ENCODE peak calls at places on chromosomes 12 and 14, in six cellular contexts. Q, J, I, C, H and X are unnamed samples.
A peak's percentile ranks its signal among the peaks of the same experiment; 100 is the strongest.

GRCh38 chr12:88893801-88894200 is 313.5 kb upstream of the KITLG start:
- DNase-seq in Q (no peak), J (no peak), I (no peak), C (no peak), H (no peak), X (no peak)

GRCh38 chr14:32950584-32950983 is 11.9 kb downstream of the NPAS3 start:
- DNase-seq in Q (no peak), J (peak; percentile 6), I (no peak), C (no peak), H (no peak), X (no peak)

GRCh38 chr12:49309361-49309760 is 13.7 kb upstream of the TROAP start:
- DNase-seq in Q (peak; percentile 42), J (no peak), I (no peak), C (peak; percentile 50), H (no peak), X (no peak)

GRCh38 chr12:54005853-54006699 is 2.7 kb upstream of the HOXC8 start:
- DNase-seq in Q (peak; percentile 91), J (peak; percentile 95), I (peak; percentile 93), C (peak; percentile 91), H (peak; percentile 89), X (peak; percentile 88)

GRCh38 chr12:9331218-9331626 is 123.0 kb upstream of the PZP start:
- DNase-seq in Q (no peak), J (peak; percentile 82), I (peak; percentile 78), C (peak; percentile 60), H (peak; percentile 72), X (peak; percentile 76)

GRCh38 chr14:34693228-34693939 is 21.0 kb downstream of the CFL2 start:
- DNase-seq in Q (no peak), J (peak; percentile 91), I (peak; percentile 51), C (peak; percentile 68), H (peak; percentile 57), X (peak; percentile 64)

GRCh38 chr14:92589213-92589852 is 75.8 kb downstream of the RIN3 start:
- DNase-seq in Q (peak; percentile 56), J (peak; percentile 42), I (no peak), C (peak; percentile 18), H (no peak), X (no peak)

GRCh38 chr14:83208346-83208745 is 1674.7 kb upstream of the SEL1L start:
- DNase-seq in Q (no peak), J (no peak), I (no peak), C (no peak), H (no peak), X (no peak)

GRCh38 chr12:110744176-110744575 is 1.5 kb upstream of the PPP1CC start:
- DNase-seq in Q (peak; percentile 72), J (no peak), I (no peak), C (no peak), H (no peak), X (no peak)

GRCh38 chr12:110743571-110744093 is 941 bp upstream of the PPP1CC start:
- DNase-seq in Q (peak; percentile 79), J (peak; percentile 53), I (no peak), C (peak; percentile 49), H (peak; percentile 62), X (peak; percentile 64)

GRCh38 chr12:110741795-110742717 is 635 bp downstream of the PPP1CC start:
- DNase-seq in Q (peak; percentile 75), J (peak; percentile 40), I (peak; percentile 28), C (peak; percentile 69), H (peak; percentile 31), X (peak; percentile 39)

GRCh38 chr12:110741371-110741770 is 1.3 kb downstream of the PPP1CC start:
- DNase-seq in Q (no peak), J (no peak), I (no peak), C (peak; percentile 28), H (no peak), X (no peak)

DNA sequence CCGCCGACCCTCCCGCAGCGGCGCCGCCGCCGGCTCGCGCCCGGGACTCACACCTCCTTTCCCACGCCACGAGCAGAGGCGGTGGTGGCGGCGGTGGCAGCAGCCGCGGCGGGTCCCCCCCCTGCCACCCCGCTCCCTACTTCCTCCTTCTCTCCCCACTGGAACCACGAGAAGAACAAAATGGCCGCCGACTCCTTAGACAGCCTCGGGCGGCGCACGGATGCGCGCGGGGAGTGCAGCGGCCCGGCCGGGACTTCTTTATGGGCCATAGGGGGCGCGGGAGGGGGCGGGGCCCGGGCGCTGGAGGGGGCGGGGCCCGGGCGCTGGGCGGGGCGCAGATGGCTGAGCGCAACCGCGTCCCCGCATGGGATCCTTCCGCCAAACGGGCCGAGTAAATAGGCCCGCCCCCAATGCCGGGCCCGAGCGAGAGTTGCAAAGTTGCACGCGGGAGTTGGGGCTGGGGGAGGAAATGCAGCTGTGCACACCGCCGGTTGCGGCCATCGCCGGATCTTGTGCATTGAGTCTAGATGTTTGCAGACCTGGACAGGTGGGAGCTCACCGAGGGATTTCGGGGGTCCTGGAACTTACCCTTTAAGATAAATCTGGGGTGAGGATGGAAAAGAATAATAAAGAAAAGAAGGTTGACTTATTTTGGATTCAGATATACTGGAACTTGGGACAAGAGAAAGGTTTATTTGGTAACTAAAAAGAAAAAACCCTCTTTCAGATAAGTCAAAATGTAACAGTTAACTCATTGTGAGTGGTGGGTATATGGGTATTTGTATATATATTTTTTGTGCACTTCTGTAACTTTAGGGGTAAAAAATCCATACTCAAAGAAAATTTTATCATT is at the start of gene PPP1CC:
- DNase-seq in Q (peak; percentile 97), J (peak; percentile 98), I (peak; percentile 95), C (peak; percentile 96), H (peak; percentile 97), X (peak; percentile 94)
- H3K4me3 ChIP-seq in Q (peak within 1 kb of the TSS; percentile 94), J (peak within 1 kb of the TSS; percentile 99), I (peak within 1 kb of the TSS; percentile 94), C (peak within 1 kb of the TSS; percentile 85), H (peak within 1 kb of the TSS; percentile 91), X (peak within 1 kb of the TSS; percentile 94)

DNA sequence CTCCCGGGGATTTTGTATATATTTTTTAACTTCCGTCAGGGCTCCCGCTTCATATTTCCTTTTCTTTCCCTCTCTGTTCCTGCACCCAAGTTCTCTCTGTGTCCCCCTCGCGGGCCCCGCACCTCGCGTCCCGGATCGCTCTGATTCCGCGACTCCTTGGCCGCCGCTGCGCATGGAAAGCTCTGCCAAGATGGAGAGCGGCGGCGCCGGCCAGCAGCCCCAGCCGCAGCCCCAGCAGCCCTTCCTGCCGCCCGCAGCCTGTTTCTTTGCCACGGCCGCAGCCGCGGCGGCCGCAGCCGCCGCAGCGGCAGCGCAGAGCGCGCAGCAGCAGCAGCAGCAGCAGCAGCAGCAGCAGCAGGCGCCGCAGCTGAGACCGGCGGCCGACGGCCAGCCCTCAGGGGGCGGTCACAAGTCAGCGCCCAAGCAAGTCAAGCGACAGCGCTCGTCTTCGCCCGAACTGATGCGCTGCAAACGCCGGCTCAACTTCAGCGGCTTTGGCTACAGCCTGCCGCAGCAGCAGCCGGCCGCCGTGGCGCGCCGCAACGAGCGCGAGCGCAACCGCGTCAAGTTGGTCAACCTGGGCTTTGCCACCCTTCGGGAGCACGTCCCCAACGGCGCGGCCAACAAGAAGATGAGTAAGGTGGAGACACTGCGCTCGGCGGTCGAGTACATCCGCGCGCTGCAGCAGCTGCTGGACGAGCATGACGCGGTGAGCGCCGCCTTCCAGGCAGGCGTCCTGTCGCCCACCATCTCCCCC is 777 bp downstream of the ASCL1 start:
- DNase-seq in Q (no peak), J (peak; percentile 77), I (no peak), C (no peak), H (no peak), X (no peak)
- H3K27me3 ChIP-seq in Q (peaks cover 36% of the 10 kb centered on the region), J (peaks cover 100% of the 10 kb centered on the region), I (peaks cover 83% of the 10 kb centered on the region), C (peaks cover 2% of the 10 kb centered on the region), H (peaks cover 46% of the 10 kb centered on the region), X (peaks cover 98% of the 10 kb centered on the region)

DNA sequence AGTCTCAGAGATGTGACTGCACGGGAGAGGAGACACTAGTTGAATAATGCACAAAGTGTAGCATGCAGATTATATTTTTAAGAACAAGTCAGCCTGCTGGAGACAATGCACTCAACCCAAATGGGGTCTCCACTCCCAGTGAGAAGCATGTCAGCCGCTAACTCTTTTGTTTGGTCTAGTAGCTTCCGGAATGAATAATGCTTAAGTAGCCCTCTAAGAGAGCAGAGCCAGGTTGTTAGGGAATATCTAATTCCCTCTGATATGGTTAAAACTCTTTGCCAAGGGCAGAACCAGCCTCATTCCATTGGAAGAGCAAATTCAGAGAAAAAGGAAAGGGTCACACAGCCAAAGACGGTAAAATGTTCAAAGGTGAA is 80.4 kb downstream of the DAD1 start:
- DNase-seq in Q (no peak), J (no peak), I (no peak), C (no peak), H (no peak), X (no peak)
- TF ChIP-seq POLR2AphosphoS5 in Q (no peak), J (no peak), I (no peak), C (no peak), H (no peak), X (no peak)

DNA sequence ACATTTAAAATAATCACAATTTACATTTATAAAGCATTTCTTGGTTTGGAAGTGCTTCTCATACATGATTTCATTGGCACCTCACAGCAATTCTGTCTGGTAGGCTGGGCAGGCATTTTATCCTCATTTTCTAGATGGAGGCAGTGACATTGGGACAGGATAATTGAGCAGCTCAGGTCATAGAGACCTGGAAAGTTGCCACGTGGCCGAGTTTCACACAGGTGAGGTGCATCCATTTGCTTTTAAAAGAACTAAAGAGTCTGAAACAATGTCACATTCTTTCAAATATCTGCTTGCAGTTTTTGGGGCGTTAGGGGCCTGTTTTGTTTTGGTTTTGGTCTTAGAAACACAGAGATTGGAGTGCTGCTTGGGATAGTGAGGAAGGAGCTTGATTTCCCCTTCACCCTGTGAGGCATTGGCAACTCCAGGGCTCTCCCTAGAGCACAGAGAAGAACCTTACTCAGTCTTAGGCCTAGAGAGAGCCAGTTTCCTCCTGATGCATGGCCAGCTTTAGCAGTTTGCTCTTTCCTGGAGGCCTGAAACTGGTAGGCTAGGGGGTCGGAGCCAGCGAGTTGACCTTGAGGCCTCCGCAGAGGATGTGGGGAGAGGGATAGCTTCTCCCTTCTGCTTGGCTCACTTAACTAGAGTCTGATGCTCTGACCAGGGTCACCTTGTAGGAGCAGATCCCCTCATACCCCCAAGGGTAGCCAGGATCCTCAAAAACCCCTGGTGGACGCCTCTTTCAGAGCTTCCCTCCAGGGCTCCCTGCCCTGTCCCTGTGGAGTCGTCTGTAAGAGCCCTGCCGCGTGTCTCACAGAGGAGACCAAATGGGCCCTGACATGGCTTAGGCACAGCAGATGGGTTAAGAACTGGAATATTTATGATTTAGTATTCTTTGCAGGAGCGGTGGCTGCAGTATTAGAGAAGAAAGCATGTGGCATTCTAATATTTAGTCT is 34.9 kb upstream of the JDP2 start:
- DNase-seq in Q (no peak), J (peak; percentile 37), I (no peak), C (no peak), H (no peak), X (no peak)
- H3K4me3 ChIP-seq in Q (no peak overlapping the region), J (no peak overlapping the region), I (no peak overlapping the region), C (no peak overlapping the region), H (no peak overlapping the region), X (no peak overlapping the region)

DNA sequence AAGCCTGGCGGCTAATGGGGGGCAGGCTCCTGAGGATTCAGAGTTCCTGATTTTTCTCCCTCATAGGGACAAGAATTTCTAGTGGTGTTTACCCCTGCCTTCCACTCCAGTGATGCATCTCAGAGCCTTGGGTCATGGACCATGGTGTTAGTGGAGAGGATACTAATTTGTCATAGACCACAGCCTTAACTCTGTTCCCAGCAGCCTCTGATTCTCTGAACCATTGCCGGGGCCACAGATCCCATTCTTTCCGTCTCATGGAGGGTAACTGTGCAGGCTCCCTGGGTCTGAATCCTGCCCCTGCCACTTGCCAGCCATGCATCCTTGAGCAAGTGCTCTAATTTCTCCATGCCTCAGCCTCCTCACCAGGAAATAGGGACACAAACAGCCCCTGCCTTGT is 55.1 kb downstream of the RPH3A start:
- DNase-seq in Q (no peak), J (no peak), I (no peak), C (no peak), H (no peak), X (no peak)
- H3K27me3 ChIP-seq in Q (peaks cover 4% of the 10 kb centered on the region), J (no peaks in the 10 kb centered on the region), I (peaks cover 20% of the 10 kb centered on the region), C (no peaks in the 10 kb centered on the region), H (no peaks in the 10 kb centered on the region), X (peaks cover 19% of the 10 kb centered on the region)